ENCODE peak calls at places on chromosome 22, in five cellular contexts. P is neural crest cell; S is adipocyte; U is NCI-H187 treated with DMSO at 0.1 percent for 48 hours; Y is stimulated activated CD4-positive, alpha-beta T cell treated with anti-CD3 and anti-CD28 coated beads, Interleukin-15, amount 100 ng/mL, for 24 hours. V is an unnamed sample.
A peak's percentile ranks its signal among the peaks of the same experiment; 100 is the strongest.

GRCh38 chr22:48695251-48695650 is 1132.4 kb downstream of the BRD1 start:
- DNase-seq in U (no peak), P (no peak), Y (no peak), S (no peak), V (no peak)

GRCh38 chr22:26903030-26903856 is 245.9 kb downstream of the MIAT start:
- DNase-seq in P (peak; percentile 25), Y (peak; percentile 35), S (no peak), U (no peak), V (no peak)

GRCh38 chr22:26170795-26171194 is 1.5 kb downstream of the SEZ6L start:
- DNase-seq in Y (peak; percentile 4), S (no peak), P (peak; percentile 30), U (no peak), V (peak; percentile 26)

GRCh38 chr22:32685527-32685926 is 116.0 kb upstream of the TIMP3 start:
- DNase-seq in P (no peak), Y (no peak), U (no peak), S (no peak), V (no peak)

GRCh38 chr22:31652911-31653684 is 8.9 kb downstream of the PISD start:
- DNase-seq in P (no peak), S (no peak), U (no peak), Y (no peak), V (no peak)

GRCh38 chr22:38699784-38700183 is 959 bp downstream of the JOSD1 start:
- DNase-seq in S (peak; percentile 57), Y (no peak), P (no peak), U (no peak), V (no peak)

GRCh38 chr22:35842954-35843353 is 125.3 kb downstream of the APOL5 start:
- DNase-seq in S (peak; percentile 51), P (peak; percentile 28), U (no peak), Y (peak; percentile 7), V (peak; percentile 11)

GRCh38 chr22:43060213-43060612 is 29.0 kb downstream of the TTLL1 start:
- DNase-seq in S (peak; percentile 10), P (peak; percentile 60), Y (peak; percentile 57), U (no peak), V (peak; percentile 70)

GRCh38 chr22:25206998-25207397 is 7.3 kb downstream of the CRYBB3 start:
- DNase-seq in U (no peak), P (no peak), Y (no peak), S (no peak), V (no peak)

GRCh38 chr22:24945430-24945829 is 1.1 kb downstream of the LHFPL7 start:
- DNase-seq in U (no peak), Y (no peak), P (no peak), S (no peak), V (no peak)

GRCh38 chr22:25697978-25698377 is 44.0 kb upstream of the MYO18B start:
- DNase-seq in Y (no peak), S (no peak), P (no peak), U (no peak), V (no peak)

GRCh38 chr22:18010263-18010662 is 14.1 kb downstream of the MICAL3 start:
- DNase-seq in Y (no peak), P (no peak), S (no peak), U (no peak), V (no peak)

GRCh38 chr22:38982008-38982927 is at the start of gene APOBEC3B:
- DNase-seq in U (no peak), S (peak; percentile 95), Y (peak; percentile 79), P (peak; percentile 32), V (peak; percentile 92)

GRCh38 chr22:32206774-32207758 is 2.2 kb upstream of the RFPL2 start:
- DNase-seq in P (no peak), U (no peak), Y (peak; percentile 56), S (peak; percentile 11), V (no peak)

GRCh38 chr22:36510966-36511881 is 4.4 kb upstream of the FOXRED2 start:
- DNase-seq in P (peak; percentile 60), Y (peak; percentile 44), U (no peak), S (peak; percentile 71), V (peak; percentile 34)

GRCh38 chr22:42993651-42994275 is 21.2 kb downstream of the PACSIN2 start:
- DNase-seq in S (peak; percentile 83), Y (no peak), P (no peak), U (no peak), V (no peak)

GRCh38 chr22:21032037-21032842 is at the start of gene SLC7A4:
- DNase-seq in S (no peak), Y (no peak), U (no peak), P (no peak), V (peak; percentile 85)

GRCh38 chr22:20291249-20291586 is 23.1 kb upstream of the RTN4R start:
- DNase-seq in U (no peak), P (no peak), S (no peak), Y (no peak), V (no peak)

GRCh38 chr22:28021998-28022660 is 103.1 kb upstream of the PITPNB start:
- DNase-seq in P (no peak), U (no peak), S (no peak), Y (no peak), V (no peak)

GRCh38 chr22:25987948-25988347 is 181.3 kb upstream of the SEZ6L start:
- DNase-seq in Y (no peak), U (no peak), P (no peak), S (no peak), V (no peak)

GRCh38 chr22:49760630-49761571 is 66.8 kb downstream of the BRD1 start:
- DNase-seq in Y (no peak), U (no peak), P (no peak), S (no peak), V (no peak)

GRCh38 chr22:29195118-29195963 is 10.4 kb upstream of the EMID1 start:
- DNase-seq in S (no peak), Y (no peak), P (no peak), U (no peak), V (peak; percentile 48)

GRCh38 chr22:42716649-42717127 is 4.0 kb downstream of the A4GALT start:
- DNase-seq in S (no peak), U (peak; percentile 1), Y (no peak), P (no peak), V (no peak)

GRCh38 chr22:40009231-40009769 is 14.5 kb downstream of the FAM83F start:
- DNase-seq in S (no peak), U (no peak), P (no peak), Y (no peak), V (peak; percentile 32)

GRCh38 chr22:39818050-39818449 is 75.5 kb downstream of the ENTHD1 start:
- DNase-seq in U (no peak), P (no peak), S (no peak), Y (no peak), V (peak; percentile 72)

GRCh38 chr22:29211066-29211841 is 5.6 kb downstream of the EMID1 start:
- DNase-seq in Y (no peak), P (no peak), U (no peak), S (no peak), V (no peak)

GRCh38 chr22:19810381-19811141 is 44.1 kb downstream of the GNB1L start:
- DNase-seq in U (no peak), S (peak; percentile 14), Y (no peak), P (no peak), V (no peak)

GRCh38 chr22:40009953-40010751 is 15.4 kb downstream of the FAM83F start:
- DNase-seq in U (no peak), S (no peak), P (no peak), Y (peak; percentile 34), V (no peak)

GRCh38 chr22:40345801-40346177 is 511 bp upstream of the ADSL start:
- DNase-seq in U (no peak), Y (peak; percentile 74), P (no peak), S (peak; percentile 75), V (peak; percentile 44)

GRCh38 chr22:40512426-40513136 is 123.9 kb downstream of the MRTFA start:
- DNase-seq in P (no peak), Y (no peak), S (peak; percentile 96), U (no peak), V (no peak)

GRCh38 chr22:41848468-41848867 is 15.6 kb downstream of the SREBF2 start:
- DNase-seq in Y (no peak), P (no peak), U (no peak), S (no peak), V (peak; percentile 53)

GRCh38 chr22:17396531-17396930 is 27.3 kb downstream of the CECR2 start:
- DNase-seq in Y (no peak), S (no peak), P (no peak), U (no peak), V (no peak)

GRCh38 chr22:19755722-19756287 is 4.8 kb upstream of the TBX1 start:
- DNase-seq in U (no peak), Y (no peak), P (no peak), S (no peak), V (peak; percentile 63)

GRCh38 chr22:48424661-48425060 is 1403.0 kb downstream of the BRD1 start:
- DNase-seq in P (no peak), S (no peak), U (no peak), Y (no peak), V (no peak)

GRCh38 chr22:50455201-50455600 is 19.6 kb downstream of the SBF1 start:
- DNase-seq in Y (no peak), S (no peak), U (no peak), P (no peak), V (no peak)

GRCh38 chr22:26542831-26543230 is 30.6 kb upstream of the TFIP11 start:
- DNase-seq in S (no peak), Y (no peak), P (no peak), U (no peak), V (no peak)

V was measured in K562.